ENCODE peak calls at places on chromosomes 13 and 19, in seven cellular contexts. V, G, C, Z, U, W and R are unnamed samples.

GRCh38 chr13:45255253-45255987 is 54.6 kb upstream of the KCTD4 start:
- DNase-seq in V (no peak), W (no peak), G (no peak), C (no peak), Z (no peak), U (no peak), R (no peak)

GRCh38 chr13:37526710-37527446 is 71.7 kb downstream of the POSTN start:
- DNase-seq in U (no peak), G (no peak), W (no peak), V (no peak), C (no peak), Z (no peak), R (no peak)

GRCh38 chr13:32019612-32020233 is 11.9 kb upstream of the FRY start:
- DNase-seq in W (no peak), Z (peak; percentile 69), G (peak; percentile 83), U (peak; percentile 65), V (peak; percentile 76), C (no peak), R (no peak)

GRCh38 chr19:3609779-3610719 is 3.4 kb upstream of the TBXA2R start:
- DNase-seq in U (no peak), V (no peak), Z (no peak), G (no peak), W (no peak), C (peak; percentile 48), R (no peak)

GRCh38 chr19:14542721-14543328 is 13.4 kb downstream of the TECR start:
- DNase-seq in U (no peak), W (no peak), Z (no peak), G (no peak), V (no peak), C (no peak), R (no peak)

GRCh38 chr19:7355151-7355845 is 6.6 kb downstream of the ARHGEF18 start:
- DNase-seq in V (no peak), U (no peak), G (no peak), Z (peak; percentile 30), C (peak; percentile 68), W (no peak), R (peak; percentile 81)

GRCh38 chr13:84080748-84081530 is 198.7 kb upstream of the SLITRK1 start:
- DNase-seq in U (no peak), Z (no peak), W (no peak), C (no peak), V (no peak), G (no peak), R (no peak)

GRCh38 chr19:5937550-5937949 is 23.5 kb downstream of the CAPS start:
- DNase-seq in Z (no peak), U (no peak), C (no peak), W (no peak), G (no peak), V (no peak), R (no peak)

GRCh38 chr19:28706693-28707092 is 506.3 kb downstream of the UQCRFS1 start:
- DNase-seq in U (no peak), G (no peak), Z (no peak), W (no peak), V (no peak), C (no peak), R (no peak)

GRCh38 chr13:105346141-105346766 is 1189.2 kb downstream of the EFNB2 start:
- DNase-seq in W (no peak), U (no peak), C (no peak), G (no peak), Z (no peak), V (no peak), R (no peak)

GRCh38 chr13:114147803-114148520 is 15.5 kb upstream of the RASA3 start:
- DNase-seq in U (no peak), V (no peak), G (no peak), W (peak; percentile 82), Z (no peak), C (peak; percentile 41), R (no peak)

GRCh38 chr19:18123819-18124218 is 26.2 kb downstream of the MAST3 start:
- DNase-seq in V (no peak), C (no peak), U (no peak), Z (no peak), G (no peak), W (no peak), R (no peak)

GRCh38 chr13:24313449-24313848 is 4.1 kb downstream of the C1QTNF9 start:
- DNase-seq in U (no peak), G (no peak), C (no peak), Z (no peak), V (no peak), W (no peak), R (no peak)

GRCh38 chr13:110329798-110330461 is 22.8 kb downstream of the COL4A2 start:
- DNase-seq in W (no peak), Z (no peak), U (no peak), G (no peak), C (no peak), V (peak; percentile 39), R (no peak)

GRCh38 chr13:24693862-24694471 is 13.8 kb downstream of the ATP12A start:
- DNase-seq in G (peak; percentile 76), U (peak; percentile 47), Z (peak; percentile 59), C (no peak), V (peak; percentile 86), W (no peak), R (no peak)

GRCh38 chr13:110705356-110705825 is 525 bp downstream of the CARS2 start:
- DNase-seq in V (no peak), W (no peak), G (no peak), U (no peak), C (no peak), Z (no peak), R (no peak)

GRCh38 chr19:43574424-43575155 is 737 bp downstream of the XRCC1 start:
- DNase-seq in W (no peak), U (no peak), Z (no peak), V (peak; percentile 38), G (no peak), C (no peak), R (no peak)

GRCh38 chr19:2485428-2485827 is 9.5 kb downstream of the GADD45B start:
- DNase-seq in C (no peak), U (no peak), V (no peak), G (no peak), Z (no peak), W (no peak), R (no peak)

GRCh38 chr13:58056411-58056810 is 424.9 kb downstream of the PCDH17 start:
- DNase-seq in Z (no peak), W (no peak), C (no peak), G (no peak), U (no peak), V (no peak), R (no peak)

GRCh38 chr13:53015044-53015443 is 13.6 kb upstream of the OLFM4 start:
- DNase-seq in Z (no peak), G (no peak), V (no peak), W (no peak), C (no peak), U (no peak), R (no peak)

GRCh38 chr13:44312131-44312530 is 61.5 kb upstream of the SERP2 start:
- DNase-seq in U (no peak), G (no peak), W (no peak), V (no peak), Z (no peak), C (no peak), R (no peak)

GRCh38 chr19:3094638-3095374 is 644 bp downstream of the GNA11 start:
- DNase-seq in U (no peak), W (no peak), V (peak; percentile 56), Z (no peak), G (peak; percentile 60), C (peak; percentile 81), R (peak; percentile 90)

DNA sequence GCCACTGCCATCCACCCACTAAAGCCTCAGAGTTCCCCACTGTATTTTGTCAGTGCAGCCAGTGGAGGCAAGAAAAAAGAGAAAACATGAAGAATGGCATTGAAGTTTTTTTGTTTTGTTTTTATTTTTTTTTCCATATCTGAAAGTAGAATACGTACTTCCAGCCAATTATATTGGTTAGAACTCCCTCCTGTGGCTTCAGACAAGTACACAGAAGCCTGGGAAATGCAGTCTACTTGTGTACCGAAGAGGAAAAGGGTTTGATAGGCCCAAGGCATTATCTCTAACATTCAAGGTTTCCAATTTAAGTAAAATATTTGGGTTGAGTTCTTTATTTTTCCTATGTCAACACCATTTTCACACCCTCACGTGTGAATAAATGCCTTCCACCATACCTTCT is 696.2 kb upstream of the GPC6 start:
- DNase-seq in C (no peak), Z (no peak), G (no peak), U (no peak), W (no peak), V (peak; percentile 20), R (no peak)
- TF ChIP-seq CTCF in C (no peak), Z (no peak), G (no peak), U (no peak), W (no peak), V (peak; percentile 24), R (peak; percentile 28)

GRCh38 chr13:67740871-67741475 is 510.8 kb upstream of the PCDH9 start:
- DNase-seq in G (no peak), C (no peak), W (no peak), Z (no peak), V (no peak), U (no peak), R (no peak)
- TF ChIP-seq CTCF in G (no peak), C (no peak), W (no peak), Z (no peak), V (no peak), U (no peak), R (no peak)

DNA sequence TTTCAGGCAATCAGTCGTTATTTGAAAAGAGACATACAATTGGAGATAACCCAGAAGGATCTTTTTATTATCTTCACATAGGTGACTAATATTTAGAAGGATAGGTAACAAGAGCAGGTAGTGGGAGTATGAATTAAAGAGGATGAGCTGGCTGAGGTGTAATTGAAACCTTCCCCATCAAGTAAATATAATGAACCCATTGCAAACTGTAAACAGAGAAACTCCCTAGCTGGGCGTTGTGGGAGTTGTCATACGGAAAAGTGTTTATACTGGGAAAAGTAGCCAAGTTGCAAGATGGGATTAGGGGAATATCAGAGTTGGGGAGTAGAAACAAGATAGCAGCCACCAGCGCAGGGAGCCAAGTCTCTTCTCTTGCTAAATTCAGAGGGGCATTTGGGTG is 448.4 kb downstream of the COG6 start:
- DNase-seq in W (no peak), U (no peak), Z (no peak), G (no peak), C (no peak), V (no peak), R (no peak)
- TF ChIP-seq CTCF in W (no peak), U (no peak), Z (no peak), G (no peak), C (no peak), V (no peak), R (no peak)

GRCh38 chr13:28415994-28416411 is 78.9 kb downstream of the FLT1 start:
- DNase-seq in W (no peak), C (no peak), U (no peak), G (peak; percentile 9), V (no peak), Z (no peak), R (no peak)
- TF ChIP-seq CTCF in W (no peak), C (no peak), U (no peak), G (no peak), V (no peak), Z (no peak), R (no peak)

GRCh38 chr13:96020155-96020575 is 33.0 kb downstream of the UGGT2 start:
- DNase-seq in C (no peak), U (no peak), G (peak; percentile 72), V (peak; percentile 79), Z (peak; percentile 49), W (no peak), R (no peak)
- TF ChIP-seq CTCF in C (peak; percentile 65), U (peak; percentile 36), G (peak; percentile 60), V (peak; percentile 73), Z (peak; percentile 30), W (no peak), R (peak; percentile 85)